ENCODE peak calls at places on chromosomes 12 and 14, in ten cellular contexts. S is astrocyte; X is NAMALWA; O is progenitor cell of endocrine pancreas; G is thoracic aorta; Q is nucleus accumbens; H is stimulated activated CD8-positive, alpha-beta memory T cell treated with anti-CD3 and anti-CD28 coated beads, Interleukin-4, amount 100 ng/mL, for 4 hours; U is iPS DF 6.9; V is NCI-H2171; N is astrocyte of the spinal cord. C is an unnamed sample.

GRCh38 chr12:62429457-62429856 is 37.2 kb upstream of the MON2 start:
- DNase-seq in O (no peak), S (no peak), Q (no peak), N (no peak), V (no peak), X (no peak), G (no peak), U (no peak), H (no peak), C (no peak)

GRCh38 chr12:46351138-46351537 is 21.4 kb downstream of the SLC38A2 start:
- DNase-seq in G (no peak), Q (no peak), U (no peak), S (no peak), N (no peak), V (no peak), X (no peak), O (no peak), H (no peak), C (no peak)

GRCh38 chr12:50642755-50643154 is 121.1 kb upstream of the ATF1 start:
- DNase-seq in G (no peak), X (no peak), O (no peak), N (no peak), S (no peak), V (peak; percentile 62), U (no peak), H (no peak), Q (no peak), C (no peak)

GRCh38 chr12:71201136-71201679 is 43.4 kb upstream of the TSPAN8 start:
- DNase-seq in N (no peak), G (no peak), O (no peak), V (no peak), Q (no peak), H (no peak), X (no peak), U (no peak), S (no peak), C (no peak)

GRCh38 chr14:20455355-20456300 is 602 bp downstream of the APEX1 start:
- DNase-seq in S (peak; percentile 87), N (no peak), X (no peak), G (no peak), U (no peak), O (peak; percentile 27), Q (peak; percentile 77), V (peak; percentile 99), H (no peak), C (no peak)

GRCh38 chr12:90940872-90941499 is 14.0 kb downstream of the CCER1 start:
- DNase-seq in O (no peak), Q (no peak), X (peak; percentile 76), U (no peak), N (peak; percentile 74), V (peak; percentile 49), S (peak; percentile 52), H (no peak), G (no peak), C (no peak)

GRCh38 chr12:105769486-105769885 is 369.3 kb downstream of the NUAK1 start:
- DNase-seq in V (no peak), G (no peak), Q (no peak), X (no peak), O (no peak), N (no peak), H (no peak), U (no peak), S (peak; percentile 52), C (no peak)

GRCh38 chr12:55372521-55372920 is 9.7 kb downstream of the OR6C75 start:
- DNase-seq in O (no peak), S (no peak), H (no peak), G (no peak), N (no peak), U (no peak), Q (no peak), X (no peak), V (no peak), C (no peak)

GRCh38 chr12:120134307-120134980 is 17.9 kb upstream of the RAB35 start:
- DNase-seq in V (no peak), O (no peak), U (no peak), H (no peak), G (no peak), S (no peak), N (no peak), Q (no peak), X (no peak), C (no peak)

GRCh38 chr14:30153662-30154061 is 226.0 kb upstream of the PRKD1 start:
- DNase-seq in N (no peak), U (no peak), H (no peak), V (no peak), X (no peak), G (no peak), Q (no peak), O (no peak), S (no peak), C (no peak)

GRCh38 chr14:47678157-47678556 is 2.8 kb upstream of the MDGA2 start:
- DNase-seq in G (no peak), O (no peak), X (no peak), H (no peak), N (no peak), Q (no peak), S (no peak), U (no peak), V (no peak), C (no peak)

GRCh38 chr12:123363743-123364531 is 710 bp downstream of the SBNO1 start:
- DNase-seq in Q (peak; percentile 6), G (no peak), H (no peak), O (peak; percentile 21), V (no peak), S (peak; percentile 12), U (no peak), N (peak; percentile 17), X (peak; percentile 68), C (no peak)

GRCh38 chr14:54737132-54737711 is 165.4 kb downstream of the GCH1 start:
- DNase-seq in N (peak; percentile 73), V (no peak), Q (no peak), H (no peak), S (peak; percentile 91), X (no peak), G (no peak), O (no peak), U (no peak), C (no peak)

GRCh38 chr14:55746533-55746932 is 166.5 kb downstream of the KTN1 start:
- DNase-seq in H (no peak), V (no peak), N (peak; percentile 31), X (no peak), Q (no peak), U (no peak), O (no peak), S (peak; percentile 41), G (no peak), C (no peak)

C was measured in GM18507.